ENCODE peak calls at places on chromosomes 7 and 10, in seven cellular contexts. E is kidney; D is tibial artery; M is CD8-positive, alpha-beta memory T cell; X is CD4-positive, CD25-positive, alpha-beta regulatory T cell; A is CD8-positive, alpha-beta T cell; F is A549. O is an unnamed sample.

GRCh38 chr7:70703785-70704184 is 428.2 kb upstream of the GALNT17 start:
- DNase-seq in A (no peak), M (no peak), E (no peak), D (no peak), F (no peak), X (no peak), O (no peak)

GRCh38 chr10:31646519-31646918 is 282.1 kb downstream of the ARHGAP12 start:
- DNase-seq in F (no peak), D (no peak), X (no peak), M (no peak), A (no peak), E (no peak), O (no peak)

GRCh38 chr10:21758671-21759070 is 224.6 kb downstream of the MLLT10 start:
- DNase-seq in M (no peak), A (no peak), E (no peak), X (no peak), D (no peak), F (no peak), O (no peak)

GRCh38 chr7:18289801-18290200 is 205.7 kb upstream of the HDAC9 start:
- DNase-seq in F (no peak), X (no peak), D (no peak), M (no peak), A (no peak), E (no peak), O (no peak)

GRCh38 chr10:119190353-119190752 is 11.7 kb upstream of the PRDX3 start:
- DNase-seq in E (no peak), F (peak; percentile 84), A (no peak), M (no peak), D (no peak), X (no peak), O (no peak)

GRCh38 chr10:21518629-21519321 is 6.7 kb downstream of the SKIDA1 start:
- DNase-seq in A (no peak), X (no peak), M (no peak), D (no peak), F (no peak), E (no peak), O (no peak)

GRCh38 chr10:15384154-15384553 is 13.1 kb upstream of the FAM171A1 start:
- DNase-seq in M (no peak), D (no peak), F (no peak), X (no peak), E (no peak), A (no peak), O (no peak)

GRCh38 chr7:122056977-122057376 is 87.1 kb downstream of the AASS start:
- DNase-seq in X (no peak), A (no peak), F (no peak), M (no peak), D (no peak), E (no peak), O (no peak)

GRCh38 chr10:15045380-15045779 is 1.6 kb downstream of the OLAH start:
- DNase-seq in M (no peak), A (no peak), F (no peak), D (no peak), E (no peak), X (no peak), O (no peak)

GRCh38 chr10:74827045-74827441 is 643 bp downstream of the KAT6B start:
- DNase-seq in E (no peak), M (no peak), F (no peak), D (no peak), A (no peak), X (no peak), O (no peak)

GRCh38 chr10:73866621-73867020 is 7.7 kb downstream of the CAMK2G start:
- DNase-seq in F (no peak), A (no peak), M (no peak), X (no peak), E (no peak), D (no peak), O (no peak)

GRCh38 chr10:70579234-70580002 is 23.1 kb downstream of the PRF1 start:
- DNase-seq in E (peak; percentile 14), X (no peak), A (no peak), F (peak; percentile 21), D (peak; percentile 6), M (peak; percentile 53), O (no peak)

GRCh38 chr7:81676813-81677212 is 93.0 kb downstream of the HGF start:
- DNase-seq in F (no peak), X (no peak), D (no peak), E (no peak), M (no peak), A (no peak), O (no peak)

GRCh38 chr10:6610647-6611046 is 30.6 kb upstream of the PRKCQ start:
- DNase-seq in A (no peak), M (no peak), F (no peak), X (no peak), E (no peak), D (no peak), O (no peak)

GRCh38 chr7:95229301-95229700 is 95.0 kb downstream of the PON1 start:
- DNase-seq in X (no peak), A (no peak), M (no peak), E (no peak), F (no peak), D (no peak), O (no peak)

GRCh38 chr10:86960003-86960862 is 1.8 kb downstream of the SNCG start:
- DNase-seq in D (peak; percentile 84), F (no peak), X (peak; percentile 37), M (peak; percentile 47), A (no peak), E (peak; percentile 76), O (no peak)

GRCh38 chr10:12559578-12560178 is 210.3 kb downstream of the CAMK1D start:
- DNase-seq in D (no peak), M (no peak), A (no peak), X (no peak), E (no peak), F (no peak), O (no peak)

GRCh38 chr10:22002531-22003110 is 909 bp downstream of the DNAJC1 start:
- DNase-seq in E (no peak), F (no peak), M (peak; percentile 61), X (peak; percentile 41), A (peak; percentile 37), D (no peak), O (peak; percentile 24)

GRCh38 chr7:143172354-143172753 is 10.9 kb upstream of the TAS2R39 start:
- DNase-seq in A (no peak), E (peak; percentile 68), M (no peak), D (no peak), X (no peak), F (peak; percentile 22), O (no peak)

GRCh38 chr10:123494409-123494808 is 171.7 kb upstream of the GPR26 start:
- DNase-seq in A (no peak), E (no peak), M (no peak), X (no peak), F (no peak), D (no peak), O (no peak)

DNA sequence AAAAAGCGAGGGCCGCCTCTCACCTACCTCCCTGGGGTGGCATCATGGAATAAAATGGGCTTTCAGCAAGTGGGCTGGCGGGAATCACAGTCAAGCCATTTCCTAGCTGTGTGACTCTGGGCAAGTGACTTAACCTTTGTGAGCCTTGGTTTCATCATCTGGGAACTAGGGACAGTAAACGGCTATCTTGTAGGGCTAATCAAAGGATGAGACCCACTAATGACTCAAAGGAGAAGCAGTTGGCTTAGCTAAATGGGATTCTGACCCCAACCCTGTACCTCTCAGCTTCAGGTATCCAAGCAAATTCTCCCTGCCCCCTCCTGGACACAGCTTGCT is 25.8 kb downstream of the TRIM8 start:
- DNase-seq in F (no peak), D (no peak), E (no peak), A (no peak), X (no peak), M (no peak), O (no peak)
- H3K27ac ChIP-seq in F (peak overlapping the region; percentile 69), D (peak overlapping the region; percentile 72), E (no peak overlapping the region), A (no peak overlapping the region), X (no peak overlapping the region), M (no peak overlapping the region), O (peak overlapping the region; percentile 1)

GRCh38 chr10:124710266-124710881 is 33.8 kb downstream of the FAM53B start:
- DNase-seq in E (peak; percentile 77), A (no peak), M (peak; percentile 13), F (no peak), D (no peak), X (no peak), O (no peak)
- H3K4me1 ChIP-seq in E (peaks cover 73% of the 10 kb centered on the region), A (peaks cover 42% of the 10 kb centered on the region), M (peaks cover 89% of the 10 kb centered on the region), F (peaks cover 6% of the 10 kb centered on the region), D (peaks cover 24% of the 10 kb centered on the region), X (peaks cover 96% of the 10 kb centered on the region), O (peaks cover 80% of the 10 kb centered on the region)

GRCh38 chr10:51085204-51085603 is 10.9 kb downstream of the PRKG1 start:
- DNase-seq in F (no peak), D (no peak), X (no peak), M (no peak), A (no peak), E (no peak), O (no peak)

GRCh38 chr10:51086695-51087094 is 12.4 kb downstream of the PRKG1 start:
- DNase-seq in X (no peak), M (no peak), E (no peak), A (no peak), F (no peak), D (no peak), O (no peak)

GRCh38 chr10:51082857-51083256 is 8.6 kb downstream of the PRKG1 start:
- DNase-seq in X (no peak), A (no peak), D (no peak), E (no peak), M (no peak), F (no peak), O (no peak)

GRCh38 chr10:51079766-51080165 is 5.5 kb downstream of the PRKG1 start:
- DNase-seq in X (no peak), M (no peak), E (no peak), A (no peak), F (no peak), D (no peak), O (no peak)

DNA sequence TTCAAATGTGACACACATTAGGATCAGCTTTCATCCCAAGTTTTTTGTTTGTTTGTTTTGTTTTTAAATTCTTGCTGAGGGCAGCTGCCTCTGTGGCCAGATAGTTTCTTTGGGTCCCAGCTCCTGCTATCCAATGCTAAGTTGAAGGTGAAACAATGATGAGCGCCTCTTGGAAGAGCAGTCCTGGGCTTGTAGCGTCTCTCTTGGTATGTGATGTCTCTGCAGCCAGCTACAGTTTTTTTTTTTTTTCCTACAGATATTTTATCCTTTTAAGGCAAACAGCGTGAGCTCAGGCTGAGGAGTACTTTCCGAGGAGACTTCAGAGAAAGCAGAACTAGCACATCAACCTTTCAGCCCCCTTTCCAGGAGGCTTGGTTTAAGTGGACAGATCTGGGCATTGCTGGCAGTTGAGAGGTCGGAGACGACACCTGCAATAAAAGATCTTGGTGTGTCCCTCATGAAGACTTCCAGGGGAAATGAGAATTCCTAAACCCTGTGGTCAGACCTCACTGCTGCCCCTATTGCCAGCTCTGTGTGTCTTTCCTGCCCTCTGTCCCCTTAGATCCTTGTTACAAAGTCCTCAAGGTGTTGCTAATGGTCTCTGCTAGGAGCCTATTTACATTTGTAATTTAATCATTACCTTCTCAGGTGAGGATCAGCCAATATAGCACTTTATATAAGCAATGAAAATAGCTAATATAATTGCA is 9.1 kb downstream of the PRKG1 start:
- DNase-seq in F (no peak), M (no peak), A (no peak), D (no peak), E (no peak), X (no peak), O (no peak)
- H3K27ac ChIP-seq in F (no peak overlapping the region), M (no peak overlapping the region), A (no peak overlapping the region), D (peak overlapping the region; percentile 80), E (no peak overlapping the region), X (no peak overlapping the region), O (no peak overlapping the region)

GRCh38 chr10:63439607-63440006 is 26.2 kb downstream of the JMJD1C start:
- DNase-seq in M (no peak), E (no peak), A (no peak), X (no peak), D (no peak), F (no peak), O (no peak)
- H3K4me1 ChIP-seq in M (peaks cover 12% of the 10 kb centered on the region), E (no peaks in the 10 kb centered on the region), A (no peaks in the 10 kb centered on the region), X (no peaks in the 10 kb centered on the region), D (peaks cover 22% of the 10 kb centered on the region), F (peaks cover 34% of the 10 kb centered on the region), O (no peaks in the 10 kb centered on the region)

O was measured in effector memory CD4-positive, alpha-beta T cell.